ENCODE peak calls at places on chromosomes 2 and 18, in six cellular contexts. One of them, this sample, is unnamed.

GRCh38 chr2:234635284-234635683 is 138.4 kb upstream of the ARL4C start:
- DNase-seq in breast epithelium: no peak
- DNase-seq in hepatocyte: no peak
- DNase-seq in BJ: no peak
- DNase-seq in cardiac muscle cell: no peak
- DNase-seq in cardiac fibroblast: no peak
- DNase-seq in this sample: no peak

GRCh38 chr2:39202639-39203369 is 41.0 kb downstream of the CDKL4 start:
- DNase-seq in breast epithelium: no peak
- DNase-seq in hepatocyte: no peak
- DNase-seq in BJ: no peak
- DNase-seq in cardiac muscle cell: no peak
- DNase-seq in cardiac fibroblast: no peak
- DNase-seq in this sample: no peak

GRCh38 chr2:209476367-209477191 is 52.7 kb downstream of the MAP2 start:
- DNase-seq in breast epithelium: no peak
- DNase-seq in hepatocyte: peak
- DNase-seq in BJ: no peak
- DNase-seq in cardiac muscle cell: peak
- DNase-seq in cardiac fibroblast: peak
- DNase-seq in this sample: no peak

GRCh38 chr2:175251425-175252041 is 70.0 kb upstream of the ATP5MC3 start:
- DNase-seq in breast epithelium: no peak
- DNase-seq in hepatocyte: peak
- DNase-seq in BJ: no peak
- DNase-seq in cardiac muscle cell: peak
- DNase-seq in cardiac fibroblast: peak
- DNase-seq in this sample: peak

GRCh38 chr2:134466141-134466540 is 212.3 kb downstream of the MGAT5 start:
- DNase-seq in breast epithelium: no peak
- DNase-seq in hepatocyte: peak
- DNase-seq in BJ: no peak
- DNase-seq in cardiac muscle cell: peak
- DNase-seq in cardiac fibroblast: peak
- DNase-seq in this sample: no peak

GRCh38 chr2:227629435-227629834 is 12.1 kb downstream of the SCYGR4 start:
- DNase-seq in breast epithelium: no peak
- DNase-seq in hepatocyte: no peak
- DNase-seq in BJ: no peak
- DNase-seq in cardiac muscle cell: no peak
- DNase-seq in cardiac fibroblast: no peak
- DNase-seq in this sample: no peak

GRCh38 chr18:80253871-80254492 is 6.7 kb upstream of the PARD6G start:
- DNase-seq in breast epithelium: no peak
- DNase-seq in hepatocyte: peak
- DNase-seq in BJ: no peak
- DNase-seq in cardiac muscle cell: no peak
- DNase-seq in cardiac fibroblast: no peak
- DNase-seq in this sample: no peak

GRCh38 chr2:114218368-114218767 is 224.1 kb upstream of the DPP10 start:
- DNase-seq in breast epithelium: no peak
- DNase-seq in hepatocyte: no peak
- DNase-seq in BJ: no peak
- DNase-seq in cardiac muscle cell: no peak
- DNase-seq in cardiac fibroblast: no peak
- DNase-seq in this sample: no peak

GRCh38 chr18:64966667-64967066 is 784.1 kb upstream of the CDH7 start:
- DNase-seq in breast epithelium: no peak
- DNase-seq in hepatocyte: peak
- DNase-seq in BJ: no peak
- DNase-seq in cardiac muscle cell: peak
- DNase-seq in cardiac fibroblast: no peak
- DNase-seq in this sample: no peak

GRCh38 chr2:6968319-6969100 is 51.3 kb downstream of the RNF144A start:
- DNase-seq in breast epithelium: no peak
- DNase-seq in hepatocyte: no peak
- DNase-seq in BJ: no peak
- DNase-seq in cardiac muscle cell: peak
- DNase-seq in cardiac fibroblast: peak
- DNase-seq in this sample: no peak
- TF ChIP-seq CTCF in breast epithelium: no peak
- TF ChIP-seq CTCF in hepatocyte: no peak
- TF ChIP-seq CTCF in BJ: no peak
- TF ChIP-seq CTCF in cardiac muscle cell: peak
- TF ChIP-seq CTCF in cardiac fibroblast: no peak
- TF ChIP-seq CTCF in this sample: no peak

DNA sequence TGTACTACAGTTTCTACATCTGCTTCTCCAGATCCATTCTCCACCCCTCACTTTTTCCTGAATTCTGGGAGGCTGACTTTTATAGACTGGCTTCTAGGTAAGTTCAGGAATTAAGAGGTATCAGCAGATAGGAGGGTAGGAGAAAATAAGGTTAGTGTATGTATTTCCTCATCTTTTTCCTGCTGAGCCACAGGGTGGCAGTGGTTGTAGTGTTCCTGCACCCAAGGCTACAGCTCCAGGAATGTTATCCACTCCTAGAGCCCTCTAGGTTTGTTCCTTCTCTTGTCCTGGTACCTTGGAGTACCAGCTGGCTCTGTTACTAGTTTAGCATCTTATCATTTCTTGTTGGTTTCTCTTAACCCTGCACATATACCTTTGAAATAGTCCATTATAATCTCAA is 40.7 kb upstream of the C2orf66 start:
- DNase-seq in breast epithelium: no peak
- DNase-seq in hepatocyte: peak
- DNase-seq in BJ: no peak
- DNase-seq in cardiac muscle cell: peak
- DNase-seq in cardiac fibroblast: peak
- DNase-seq in this sample: no peak
- TF ChIP-seq CTCF in breast epithelium: no peak
- TF ChIP-seq CTCF in hepatocyte: peak
- TF ChIP-seq CTCF in BJ: peak
- TF ChIP-seq CTCF in cardiac muscle cell: peak
- TF ChIP-seq CTCF in cardiac fibroblast: peak
- TF ChIP-seq CTCF in this sample: peak

GRCh38 chr18:8952796-8953760 is 149.4 kb upstream of the NDUFV2 start:
- DNase-seq in breast epithelium: no peak
- DNase-seq in hepatocyte: no peak
- DNase-seq in BJ: peak
- DNase-seq in cardiac muscle cell: no peak
- DNase-seq in cardiac fibroblast: peak
- DNase-seq in this sample: no peak
- TF ChIP-seq CTCF in breast epithelium: no peak
- TF ChIP-seq CTCF in hepatocyte: no peak
- TF ChIP-seq CTCF in BJ: peak
- TF ChIP-seq CTCF in cardiac muscle cell: no peak
- TF ChIP-seq CTCF in cardiac fibroblast: peak
- TF ChIP-seq CTCF in this sample: no peak

DNA sequence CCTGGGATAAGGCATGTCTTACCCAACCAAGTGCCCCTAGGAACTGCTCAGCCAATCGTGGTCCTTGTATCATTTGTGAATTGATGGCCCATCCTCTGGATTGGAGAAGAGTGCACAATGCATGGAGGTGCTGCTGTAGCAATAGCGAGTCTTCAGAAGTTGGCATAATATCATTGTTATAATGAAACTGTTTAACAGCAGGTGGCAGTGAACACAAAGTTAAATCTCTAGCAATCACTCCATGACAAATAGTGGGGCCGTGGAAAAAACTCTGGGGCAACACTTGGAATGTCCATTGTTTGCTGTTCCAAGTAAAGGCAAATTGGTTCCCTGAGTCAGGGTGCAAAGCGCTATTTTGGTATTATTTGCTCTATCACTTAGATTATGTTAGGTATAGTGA is 11.4 kb downstream of the REG1A start:
- DNase-seq in breast epithelium: no peak
- DNase-seq in hepatocyte: no peak
- DNase-seq in BJ: no peak
- DNase-seq in cardiac muscle cell: no peak
- DNase-seq in cardiac fibroblast: no peak
- DNase-seq in this sample: no peak
- TF ChIP-seq CTCF in breast epithelium: no peak
- TF ChIP-seq CTCF in hepatocyte: no peak
- TF ChIP-seq CTCF in BJ: no peak
- TF ChIP-seq CTCF in cardiac muscle cell: no peak
- TF ChIP-seq CTCF in cardiac fibroblast: no peak
- TF ChIP-seq CTCF in this sample: no peak

GRCh38 chr2:24024018-24024417 is 14.1 kb downstream of the MFSD2B start:
- DNase-seq in breast epithelium: no peak
- DNase-seq in hepatocyte: no peak
- DNase-seq in BJ: no peak
- DNase-seq in cardiac muscle cell: no peak
- DNase-seq in cardiac fibroblast: peak
- DNase-seq in this sample: no peak
- TF ChIP-seq CTCF in breast epithelium: no peak
- TF ChIP-seq CTCF in hepatocyte: peak
- TF ChIP-seq CTCF in BJ: peak
- TF ChIP-seq CTCF in cardiac muscle cell: peak
- TF ChIP-seq CTCF in cardiac fibroblast: peak
- TF ChIP-seq CTCF in this sample: no peak

GRCh38 chr2:190181066-190181681 is 118.6 kb upstream of the MSTN start:
- DNase-seq in breast epithelium: no peak
- DNase-seq in hepatocyte: no peak
- DNase-seq in BJ: no peak
- DNase-seq in cardiac muscle cell: no peak
- DNase-seq in cardiac fibroblast: no peak
- DNase-seq in this sample: no peak

GRCh38 chr2:190182071-190182524 is 119.6 kb upstream of the MSTN start:
- DNase-seq in breast epithelium: no peak
- DNase-seq in hepatocyte: no peak
- DNase-seq in BJ: no peak
- DNase-seq in cardiac muscle cell: no peak
- DNase-seq in cardiac fibroblast: no peak
- DNase-seq in this sample: no peak

GRCh38 chr2:190178066-190178722 is 115.7 kb upstream of the MSTN start:
- DNase-seq in breast epithelium: no peak
- DNase-seq in hepatocyte: no peak
- DNase-seq in BJ: no peak
- DNase-seq in cardiac muscle cell: no peak
- DNase-seq in cardiac fibroblast: no peak
- DNase-seq in this sample: no peak

GRCh38 chr2:190179754-190180312 is 117.3 kb upstream of the MSTN start:
- DNase-seq in breast epithelium: no peak
- DNase-seq in hepatocyte: no peak
- DNase-seq in BJ: no peak
- DNase-seq in cardiac muscle cell: no peak
- DNase-seq in cardiac fibroblast: no peak
- DNase-seq in this sample: no peak

DNA sequence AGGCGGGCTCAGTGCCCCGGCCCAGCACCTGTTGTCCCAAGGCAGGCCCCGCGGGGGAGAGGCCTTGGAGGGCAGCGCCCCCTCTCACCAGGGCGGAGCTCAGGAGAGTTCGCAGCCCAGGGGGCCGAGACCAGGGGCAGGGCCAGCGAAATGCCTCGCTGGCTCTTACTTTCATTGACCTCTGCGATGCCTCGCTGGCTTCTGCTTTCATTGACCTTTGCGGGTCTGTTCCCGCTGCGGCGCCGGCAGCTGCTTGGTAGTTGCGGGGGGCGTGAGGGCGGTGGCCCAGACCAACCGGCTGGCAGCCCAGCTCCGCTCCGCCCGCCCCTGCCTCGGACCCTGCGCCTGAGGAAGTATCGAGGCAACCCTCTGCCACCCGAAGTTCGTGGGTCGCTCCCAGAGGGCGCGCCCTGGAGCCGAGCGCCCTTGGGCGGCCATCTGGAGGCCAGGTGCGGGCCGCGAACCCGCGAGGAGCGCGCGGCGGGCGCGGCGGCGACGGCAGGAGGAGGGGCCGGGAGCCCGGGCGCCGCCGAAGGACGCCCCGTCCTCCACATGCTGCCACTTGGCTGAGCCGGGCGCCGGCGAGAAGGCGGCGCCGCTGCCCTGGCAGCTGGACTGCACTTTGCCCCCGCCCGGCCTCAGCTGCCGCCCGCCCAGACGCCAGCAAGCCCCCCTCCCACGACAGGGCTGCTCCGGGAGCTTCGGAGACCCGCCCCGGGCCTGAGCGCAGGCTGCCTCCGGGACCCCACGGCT is 118.0 kb upstream of the MSTN start:
- DNase-seq in breast epithelium: peak
- DNase-seq in hepatocyte: peak
- DNase-seq in BJ: no peak
- DNase-seq in cardiac muscle cell: peak
- DNase-seq in cardiac fibroblast: peak
- DNase-seq in this sample: peak
- TF ChIP-seq CTCF in breast epithelium: peak
- TF ChIP-seq CTCF in hepatocyte: peak
- TF ChIP-seq CTCF in BJ: peak
- TF ChIP-seq CTCF in cardiac muscle cell: peak
- TF ChIP-seq CTCF in cardiac fibroblast: peak
- TF ChIP-seq CTCF in this sample: peak

GRCh38 chr2:152423684-152424083 is 88.7 kb downstream of the FMNL2 start:
- DNase-seq in breast epithelium: no peak
- DNase-seq in hepatocyte: no peak
- DNase-seq in BJ: no peak
- DNase-seq in cardiac muscle cell: no peak
- DNase-seq in cardiac fibroblast: no peak
- DNase-seq in this sample: no peak
- TF ChIP-seq CTCF in breast epithelium: no peak
- TF ChIP-seq CTCF in hepatocyte: no peak
- TF ChIP-seq CTCF in BJ: no peak
- TF ChIP-seq CTCF in cardiac muscle cell: no peak
- TF ChIP-seq CTCF in cardiac fibroblast: no peak
- TF ChIP-seq CTCF in this sample: no peak

DNA sequence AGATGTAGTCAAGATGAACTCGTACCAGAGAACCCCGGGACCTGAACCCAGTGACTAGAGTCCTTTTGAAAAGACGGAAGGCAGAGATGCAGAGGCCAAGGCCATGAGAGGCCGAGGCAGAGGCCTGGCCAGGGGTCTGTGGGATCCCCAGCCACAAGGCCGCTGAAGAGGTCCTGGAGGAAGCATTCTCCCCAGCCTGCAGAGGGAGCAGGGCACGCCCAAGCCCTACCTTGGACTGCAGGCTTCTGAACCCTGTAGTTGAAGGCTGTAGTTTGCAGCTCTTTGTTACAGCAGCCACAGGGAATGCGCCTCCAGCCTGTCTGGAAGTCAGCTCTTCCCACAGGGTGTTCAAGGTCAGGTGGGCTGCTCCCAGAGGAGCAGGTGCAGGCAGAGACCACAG is 22.1 kb upstream of the PXDN start:
- DNase-seq in breast epithelium: no peak
- DNase-seq in hepatocyte: no peak
- DNase-seq in BJ: no peak
- DNase-seq in cardiac muscle cell: no peak
- DNase-seq in cardiac fibroblast: no peak
- DNase-seq in this sample: no peak
- TF ChIP-seq CTCF in breast epithelium: no peak
- TF ChIP-seq CTCF in hepatocyte: no peak
- TF ChIP-seq CTCF in BJ: no peak
- TF ChIP-seq CTCF in cardiac muscle cell: no peak
- TF ChIP-seq CTCF in cardiac fibroblast: no peak
- TF ChIP-seq CTCF in this sample: no peak